ENCODE peak calls at places on chromosomes 11 and 22, in four cellular contexts. D is stomach, F is A549, S is tibial nerve. B is an unnamed sample. For H3K4me1, the result is how much of the 10 kb centered on the place peaks cover.

GRCh38 chr11:27313157-27313821 is 49.7 kb downstream of the CCDC34 start:
- DNase-seq in S (no peak), D (no peak), F (no peak), B (no peak)

GRCh38 chr11:108895579-108896480 is 231.0 kb downstream of the DDX10 start:
- DNase-seq in S (no peak), F (peak), D (no peak), B (no peak)

GRCh38 chr22:21791635-21792625 is 56.3 kb upstream of the YPEL1 start:
- DNase-seq in S (no peak), D (no peak), F (peak), B (no peak)

GRCh38 chr11:46692450-46692849 is 8.0 kb downstream of the ARHGAP1 start:
- DNase-seq in D (no peak), S (no peak), F (no peak), B (no peak)

GRCh38 chr11:3044004-3044403 is 13.2 kb downstream of the CARS1 start:
- DNase-seq in D (no peak), S (no peak), F (no peak), B (no peak)

GRCh38 chr11:73645972-73646631 is at the start of gene PLEKHB1:
- DNase-seq in F (no peak), D (no peak), S (no peak), B (no peak)

GRCh38 chr11:66318576-66318970 is 1.7 kb upstream of the CD248 start:
- DNase-seq in S (no peak), F (no peak), D (no peak), B (no peak)

GRCh38 chr11:86152006-86152862 is 83.3 kb upstream of the PICALM start:
- DNase-seq in F (no peak), S (no peak), D (no peak), B (no peak)

GRCh38 chr11:3043315-3043871 is 13.8 kb downstream of the CARS1 start:
- DNase-seq in F (no peak), S (peak), D (peak), B (peak)

GRCh38 chr11:35905901-35906661 is 37.8 kb upstream of the LDLRAD3 start:
- DNase-seq in S (no peak), D (no peak), F (no peak), B (no peak)

GRCh38 chr11:102467080-102467708 is 14.6 kb upstream of the TMEM123 start:
- DNase-seq in D (no peak), F (no peak), S (no peak), B (no peak)

GRCh38 chr11:66188580-66188979 is 79.9 kb upstream of the RAB1B start:
- DNase-seq in F (no peak), S (no peak), D (no peak), B (no peak)

GRCh38 chr22:24893341-24894070 is 53.0 kb downstream of the LHFPL7 start:
- DNase-seq in S (no peak), D (no peak), F (no peak), B (no peak)

GRCh38 chr11:72075756-72076155 is 4.6 kb downstream of the NUMA1 start:
- DNase-seq in D (no peak), S (no peak), F (no peak), B (no peak)

GRCh38 chr11:72070486-72070885 is 9.9 kb downstream of the NUMA1 start:
- DNase-seq in S (no peak), F (no peak), D (no peak), B (no peak)

GRCh38 chr11:72078477-72078876 is 1.9 kb downstream of the NUMA1 start:
- DNase-seq in F (no peak), D (no peak), S (no peak), B (no peak)

GRCh38 chr11:72072348-72072747 is 8.0 kb downstream of the NUMA1 start:
- DNase-seq in F (peak), D (no peak), S (no peak), B (no peak)

DNA sequence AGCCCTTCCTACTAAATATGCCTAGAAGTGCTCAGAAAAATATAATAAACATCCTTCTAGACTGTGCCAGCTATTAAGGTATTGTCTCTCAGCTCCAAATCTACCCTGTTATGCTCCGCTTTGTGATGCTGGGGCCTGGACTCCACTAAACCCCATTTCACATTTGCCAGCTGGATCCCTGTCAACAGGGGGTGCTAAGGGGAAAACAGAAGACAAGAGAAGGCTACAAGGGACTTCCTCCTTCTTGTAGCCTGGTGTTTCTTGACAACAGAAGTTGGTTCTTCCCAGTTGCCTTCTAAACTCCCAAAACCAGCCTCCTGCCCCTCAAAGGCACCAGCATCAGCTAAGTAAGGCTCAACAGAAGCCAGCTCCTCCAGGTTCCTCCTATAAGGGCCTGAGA is 5.2 kb downstream of the NUMA1 start:
- DNase-seq in F (peak), D (no peak), S (no peak), B (no peak)
- TF ChIP-seq EP300 in F (no peak), D (no peak), S (no peak), B (no peak)

DNA sequence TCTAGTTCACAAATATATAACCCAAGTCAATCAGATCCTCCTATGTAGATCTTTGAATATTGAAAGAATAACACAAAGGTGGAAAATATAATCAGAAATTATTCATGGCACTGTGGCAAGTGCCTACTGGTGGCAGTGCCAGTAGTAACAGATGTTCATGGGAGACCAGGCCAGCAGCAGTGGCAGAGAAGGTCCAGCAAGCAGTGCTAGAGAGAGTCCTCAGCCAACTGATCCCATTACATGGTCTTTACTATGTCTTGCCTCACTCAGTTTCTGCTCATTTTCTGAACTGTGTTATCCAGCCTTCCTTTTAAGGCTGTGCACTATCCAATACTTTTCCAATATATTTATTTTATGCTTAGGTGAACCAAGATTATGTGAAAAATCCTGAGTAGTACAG is 124.9 kb downstream of the MRTFA start:
- DNase-seq in F (peak), D (no peak), S (no peak), B (no peak)
- H3K4me1 ChIP-seq in F (half or more), D (half or more), S (half or more), B (under half)

GRCh38 chr11:114110948-114111347 is 51.4 kb downstream of the ZBTB16 start:
- DNase-seq in F (no peak), S (no peak), D (peak), B (peak)
- TF ChIP-seq EP300 in F (no peak), S (peak), D (peak), B (peak)

DNA sequence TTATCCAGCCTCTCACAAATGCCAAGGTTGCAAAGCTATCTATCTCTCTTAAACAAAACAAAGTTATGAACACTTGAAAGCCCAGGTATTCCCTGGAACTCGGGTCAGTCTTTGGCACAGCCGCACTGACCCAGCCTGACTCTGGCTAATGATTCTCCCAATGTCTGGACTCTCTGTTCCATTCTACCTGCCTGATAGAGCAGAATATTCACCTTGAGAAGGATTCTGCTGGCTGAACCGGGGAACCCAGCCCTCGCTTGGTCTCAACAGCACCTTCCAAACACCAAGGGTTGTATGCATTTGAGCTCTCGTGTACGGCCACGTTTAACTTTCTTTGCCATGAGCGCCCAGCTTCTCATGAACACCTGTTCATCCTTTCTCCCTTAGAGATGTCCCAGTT is 116.8 kb downstream of the ZBTB16 start:
- DNase-seq in F (no peak), D (peak), S (no peak), B (no peak)
- H3K4me1 ChIP-seq in F (under half), D (half or more), S (half or more), B (half or more)